ENCODE peak calls at places on chromosomes 7 and 10, in six cellular contexts. Y, C, K, M, S and R are unnamed samples.

GRCh38 chr10:68647928-68648327 is 73.1 kb upstream of the CCAR1 start:
- DNase-seq in K (no peak), Y (no peak), M (no peak), S (no peak), C (no peak), R (no peak)

GRCh38 chr7:142669074-142669654 is 80.1 kb upstream of the PRSS1 start:
- DNase-seq in Y (no peak), K (no peak), M (no peak), C (no peak), S (no peak), R (no peak)

GRCh38 chr10:103693070-103693811 is 162.1 kb downstream of the SH3PXD2A start:
- DNase-seq in C (no peak), K (no peak), Y (peak), S (peak), M (peak), R (no peak)

GRCh38 chr10:91614254-91614624 is 18.6 kb downstream of the PPP1R3C start:
- DNase-seq in K (no peak), Y (no peak), C (no peak), S (no peak), M (no peak), R (no peak)

GRCh38 chr7:33529070-33529469 is 376.3 kb upstream of the BMPER start:
- DNase-seq in K (no peak), Y (no peak), M (no peak), C (no peak), S (no peak), R (no peak)

GRCh38 chr10:45373783-45374450 is at the start of gene ALOX5:
- DNase-seq in S (peak), C (no peak), M (peak), Y (peak), K (peak), R (no peak)

GRCh38 chr7:3705258-3705657 is 404.2 kb downstream of the SDK1 start:
- DNase-seq in S (no peak), C (no peak), Y (no peak), K (no peak), M (no peak), R (no peak)

GRCh38 chr10:34670101-34670500 is 145.0 kb downstream of the PARD3 start:
- DNase-seq in M (no peak), Y (no peak), C (no peak), K (no peak), S (peak), R (no peak)

GRCh38 chr7:25261545-25262135 is 33.4 kb upstream of the NPVF start:
- DNase-seq in K (no peak), S (no peak), C (no peak), Y (no peak), M (no peak), R (no peak)

GRCh38 chr7:18361756-18362155 is 133.8 kb upstream of the HDAC9 start:
- DNase-seq in K (no peak), S (peak), Y (no peak), M (no peak), C (no peak), R (no peak)

GRCh38 chr7:81873559-81873958 is 103.7 kb upstream of the HGF start:
- DNase-seq in C (no peak), Y (no peak), S (no peak), K (no peak), M (no peak), R (no peak)

GRCh38 chr10:33333260-33334169 is 952 bp downstream of the NRP1 start:
- DNase-seq in K (no peak), S (no peak), M (no peak), C (no peak), Y (peak), R (no peak)

GRCh38 chr7:100867796-100868485 is 754 bp downstream of the TRIP6 start:
- DNase-seq in C (no peak), M (no peak), Y (no peak), K (no peak), S (peak), R (no peak)

GRCh38 chr7:18393465-18394118 is 102.0 kb upstream of the HDAC9 start:
- DNase-seq in C (no peak), K (no peak), Y (no peak), M (no peak), S (no peak), R (no peak)

GRCh38 chr10:28768227-28768626 is 90.9 kb downstream of the BAMBI start:
- DNase-seq in C (no peak), Y (no peak), K (no peak), S (no peak), M (no peak), R (no peak)

GRCh38 chr7:98840604-98841508 is 29.0 kb downstream of the TMEM130 start:
- DNase-seq in K (no peak), S (no peak), Y (no peak), M (no peak), C (no peak), R (no peak)

GRCh38 chr7:111527545-111527944 is 34.7 kb downstream of the IMMP2L start:
- DNase-seq in M (no peak), S (no peak), Y (peak), C (no peak), K (no peak), R (no peak)

GRCh38 chr7:111855161-111855841 is 293.0 kb upstream of the IMMP2L start:
- DNase-seq in M (no peak), Y (peak), C (no peak), K (no peak), S (peak), R (peak)

GRCh38 chr7:108598858-108599257 is 29.2 kb downstream of the DNAJB9 start:
- DNase-seq in Y (no peak), M (no peak), K (no peak), S (no peak), C (no peak), R (no peak)

GRCh38 chr10:33799281-33799943 is 464.9 kb upstream of the NRP1 start:
- DNase-seq in M (no peak), C (no peak), K (no peak), Y (no peak), S (peak), R (no peak)